ENCODE peak calls at places on chromosomes 12 and 14, in eight cellular contexts. One of them, this sample, is unnamed.

GRCh38 chr12:28536088-28536487 is 345.8 kb downstream of the CCDC91 start:
- DNase-seq in AG09319: peak; percentile 42
- DNase-seq in AG09309: peak; percentile 73
- DNase-seq in HFFc6: peak; percentile 66
- DNase-seq in HL-60: peak; percentile 22
- DNase-seq in endothelial cell of umbilical vein: no peak
- DNase-seq in cardiac muscle cell: no peak
- DNase-seq in tibial nerve: no peak
- DNase-seq in this sample: no peak

GRCh38 chr12:62631531-62632520 is 165.2 kb downstream of the MON2 start:
- DNase-seq in AG09319: peak; percentile 66
- DNase-seq in AG09309: peak; percentile 79
- DNase-seq in HFFc6: peak; percentile 83
- DNase-seq in HL-60: no peak
- DNase-seq in endothelial cell of umbilical vein: peak; percentile 68
- DNase-seq in cardiac muscle cell: peak; percentile 47
- DNase-seq in tibial nerve: peak; percentile 45
- DNase-seq in this sample: no peak

GRCh38 chr12:66119870-66120241 is 10.7 kb downstream of the LLPH start:
- DNase-seq in AG09319: no peak
- DNase-seq in AG09309: no peak
- DNase-seq in HFFc6: no peak
- DNase-seq in HL-60: no peak
- DNase-seq in endothelial cell of umbilical vein: no peak
- DNase-seq in cardiac muscle cell: no peak
- DNase-seq in tibial nerve: no peak
- DNase-seq in this sample: no peak

GRCh38 chr12:94079965-94080683 is 68.3 kb upstream of the PLXNC1 start:
- DNase-seq in AG09319: no peak
- DNase-seq in AG09309: no peak
- DNase-seq in HFFc6: no peak
- DNase-seq in HL-60: no peak
- DNase-seq in endothelial cell of umbilical vein: no peak
- DNase-seq in cardiac muscle cell: no peak
- DNase-seq in tibial nerve: no peak
- DNase-seq in this sample: no peak

GRCh38 chr12:117032593-117033381 is 66.4 kb downstream of the TESC start:
- DNase-seq in AG09319: no peak
- DNase-seq in AG09309: no peak
- DNase-seq in HFFc6: no peak
- DNase-seq in HL-60: no peak
- DNase-seq in endothelial cell of umbilical vein: peak; percentile 14
- DNase-seq in cardiac muscle cell: no peak
- DNase-seq in tibial nerve: no peak
- DNase-seq in this sample: no peak

GRCh38 chr14:101814869-101815268 is 53.4 kb downstream of the PPP2R5C start:
- DNase-seq in AG09319: no peak
- DNase-seq in AG09309: no peak
- DNase-seq in HFFc6: no peak
- DNase-seq in HL-60: no peak
- DNase-seq in endothelial cell of umbilical vein: no peak
- DNase-seq in cardiac muscle cell: no peak
- DNase-seq in tibial nerve: no peak
- DNase-seq in this sample: no peak

GRCh38 chr14:81350344-81351096 is 49.6 kb downstream of the STON2 start:
- DNase-seq in AG09319: no peak
- DNase-seq in AG09309: no peak
- DNase-seq in HFFc6: no peak
- DNase-seq in HL-60: no peak
- DNase-seq in endothelial cell of umbilical vein: no peak
- DNase-seq in cardiac muscle cell: no peak
- DNase-seq in tibial nerve: no peak
- DNase-seq in this sample: no peak

GRCh38 chr12:65615091-65615490 is 209.2 kb upstream of the HMGA2 start:
- DNase-seq in AG09319: peak; percentile 75
- DNase-seq in AG09309: peak; percentile 88
- DNase-seq in HFFc6: peak; percentile 79
- DNase-seq in HL-60: no peak
- DNase-seq in endothelial cell of umbilical vein: no peak
- DNase-seq in cardiac muscle cell: no peak
- DNase-seq in tibial nerve: no peak
- DNase-seq in this sample: no peak

GRCh38 chr14:43665570-43666267 is 841.4 kb downstream of the FSCB start:
- DNase-seq in AG09319: no peak
- DNase-seq in AG09309: no peak
- DNase-seq in HFFc6: no peak
- DNase-seq in HL-60: no peak
- DNase-seq in endothelial cell of umbilical vein: no peak
- DNase-seq in cardiac muscle cell: no peak
- DNase-seq in tibial nerve: no peak
- DNase-seq in this sample: no peak

GRCh38 chr14:50531595-50532501 is 521 bp downstream of the MAP4K5 start:
- DNase-seq in AG09319: no peak
- DNase-seq in AG09309: no peak
- DNase-seq in HFFc6: no peak
- DNase-seq in HL-60: no peak
- DNase-seq in endothelial cell of umbilical vein: peak; percentile 57
- DNase-seq in cardiac muscle cell: peak; percentile 77
- DNase-seq in tibial nerve: peak; percentile 19
- DNase-seq in this sample: peak; percentile 47

GRCh38 chr12:129903092-129903945 is 506 bp downstream of the TMEM132D start:
- DNase-seq in AG09319: no peak
- DNase-seq in AG09309: no peak
- DNase-seq in HFFc6: no peak
- DNase-seq in HL-60: no peak
- DNase-seq in endothelial cell of umbilical vein: no peak
- DNase-seq in cardiac muscle cell: no peak
- DNase-seq in tibial nerve: no peak
- DNase-seq in this sample: no peak

GRCh38 chr12:39103552-39104165 is 198.3 kb upstream of the CPNE8 start:
- DNase-seq in AG09319: peak; percentile 19
- DNase-seq in AG09309: peak; percentile 11
- DNase-seq in HFFc6: peak; percentile 33
- DNase-seq in HL-60: peak; percentile 21
- DNase-seq in endothelial cell of umbilical vein: peak; percentile 53
- DNase-seq in cardiac muscle cell: peak; percentile 82
- DNase-seq in tibial nerve: no peak
- DNase-seq in this sample: no peak

GRCh38 chr12:77108707-77109106 is 43.3 kb upstream of the E2F7 start:
- DNase-seq in AG09319: no peak
- DNase-seq in AG09309: no peak
- DNase-seq in HFFc6: no peak
- DNase-seq in HL-60: no peak
- DNase-seq in endothelial cell of umbilical vein: no peak
- DNase-seq in cardiac muscle cell: no peak
- DNase-seq in tibial nerve: no peak
- DNase-seq in this sample: no peak

GRCh38 chr12:53736602-53737493 is 9.6 kb upstream of the CALCOCO1 start:
- DNase-seq in AG09319: no peak
- DNase-seq in AG09309: no peak
- DNase-seq in HFFc6: no peak
- DNase-seq in HL-60: no peak
- DNase-seq in endothelial cell of umbilical vein: no peak
- DNase-seq in cardiac muscle cell: no peak
- DNase-seq in tibial nerve: no peak
- DNase-seq in this sample: no peak

GRCh38 chr14:85601246-85601645 is 71.3 kb downstream of the FLRT2 start:
- DNase-seq in AG09319: no peak
- DNase-seq in AG09309: no peak
- DNase-seq in HFFc6: no peak
- DNase-seq in HL-60: no peak
- DNase-seq in endothelial cell of umbilical vein: no peak
- DNase-seq in cardiac muscle cell: no peak
- DNase-seq in tibial nerve: no peak
- DNase-seq in this sample: no peak

GRCh38 chr14:104802120-104802912 is 1.4 kb downstream of the ZBTB42 start:
- DNase-seq in AG09319: no peak
- DNase-seq in AG09309: no peak
- DNase-seq in HFFc6: no peak
- DNase-seq in HL-60: no peak
- DNase-seq in endothelial cell of umbilical vein: no peak
- DNase-seq in cardiac muscle cell: no peak
- DNase-seq in tibial nerve: no peak
- DNase-seq in this sample: no peak

GRCh38 chr12:106841471-106842302 is 67.2 kb downstream of the RIC8B start:
- DNase-seq in AG09319: no peak
- DNase-seq in AG09309: peak; percentile 8
- DNase-seq in HFFc6: peak; percentile 48
- DNase-seq in HL-60: no peak
- DNase-seq in endothelial cell of umbilical vein: peak; percentile 75
- DNase-seq in cardiac muscle cell: peak; percentile 72
- DNase-seq in tibial nerve: no peak
- DNase-seq in this sample: no peak

GRCh38 chr12:122830517-122831214 is 4.6 kb upstream of the HIP1R start:
- DNase-seq in AG09319: no peak
- DNase-seq in AG09309: peak; percentile 46
- DNase-seq in HFFc6: peak; percentile 79
- DNase-seq in HL-60: peak; percentile 27
- DNase-seq in endothelial cell of umbilical vein: no peak
- DNase-seq in cardiac muscle cell: no peak
- DNase-seq in tibial nerve: no peak
- DNase-seq in this sample: no peak

GRCh38 chr12:96327346-96327745 is 72.9 kb downstream of the CDK17 start:
- DNase-seq in AG09319: no peak
- DNase-seq in AG09309: no peak
- DNase-seq in HFFc6: no peak
- DNase-seq in HL-60: no peak
- DNase-seq in endothelial cell of umbilical vein: no peak
- DNase-seq in cardiac muscle cell: no peak
- DNase-seq in tibial nerve: no peak
- DNase-seq in this sample: no peak

GRCh38 chr12:109777544-109777943 is 55.7 kb downstream of the TRPV4 start:
- DNase-seq in AG09319: no peak
- DNase-seq in AG09309: no peak
- DNase-seq in HFFc6: peak; percentile 17
- DNase-seq in HL-60: no peak
- DNase-seq in endothelial cell of umbilical vein: peak; percentile 14
- DNase-seq in cardiac muscle cell: peak; percentile 43
- DNase-seq in tibial nerve: no peak
- DNase-seq in this sample: no peak

GRCh38 chr12:11856971-11857370 is 207.5 kb downstream of the ETV6 start:
- DNase-seq in AG09319: no peak
- DNase-seq in AG09309: no peak
- DNase-seq in HFFc6: no peak
- DNase-seq in HL-60: peak; percentile 95
- DNase-seq in endothelial cell of umbilical vein: no peak
- DNase-seq in cardiac muscle cell: no peak
- DNase-seq in tibial nerve: no peak
- DNase-seq in this sample: peak; percentile 74

GRCh38 chr12:88127099-88127498 is 14.8 kb downstream of the CEP290 start:
- DNase-seq in AG09319: no peak
- DNase-seq in AG09309: no peak
- DNase-seq in HFFc6: no peak
- DNase-seq in HL-60: no peak
- DNase-seq in endothelial cell of umbilical vein: no peak
- DNase-seq in cardiac muscle cell: no peak
- DNase-seq in tibial nerve: no peak
- DNase-seq in this sample: no peak

GRCh38 chr12:3680919-3681594 is 71.9 kb downstream of the CRACR2A start:
- DNase-seq in AG09319: no peak
- DNase-seq in AG09309: no peak
- DNase-seq in HFFc6: no peak
- DNase-seq in HL-60: no peak
- DNase-seq in endothelial cell of umbilical vein: peak; percentile 61
- DNase-seq in cardiac muscle cell: peak; percentile 59
- DNase-seq in tibial nerve: no peak
- DNase-seq in this sample: no peak
- TF ChIP-seq CTCF in AG09319: no peak
- TF ChIP-seq CTCF in AG09309: peak; percentile 15
- TF ChIP-seq CTCF in HFFc6: no peak
- TF ChIP-seq CTCF in HL-60: no peak
- TF ChIP-seq CTCF in endothelial cell of umbilical vein: no peak
- TF ChIP-seq CTCF in cardiac muscle cell: peak; percentile 31
- TF ChIP-seq CTCF in tibial nerve: no peak
- TF ChIP-seq CTCF in this sample: no peak

GRCh38 chr12:120750806-120751205 is 25.2 kb downstream of the ACADS start:
- DNase-seq in AG09319: no peak
- DNase-seq in AG09309: no peak
- DNase-seq in HFFc6: no peak
- DNase-seq in HL-60: no peak
- DNase-seq in endothelial cell of umbilical vein: no peak
- DNase-seq in cardiac muscle cell: no peak
- DNase-seq in tibial nerve: no peak
- DNase-seq in this sample: no peak
- TF ChIP-seq CTCF in AG09319: no peak
- TF ChIP-seq CTCF in AG09309: no peak
- TF ChIP-seq CTCF in HFFc6: no peak
- TF ChIP-seq CTCF in HL-60: no peak
- TF ChIP-seq CTCF in endothelial cell of umbilical vein: no peak
- TF ChIP-seq CTCF in cardiac muscle cell: no peak
- TF ChIP-seq CTCF in tibial nerve: no peak
- TF ChIP-seq CTCF in this sample: no peak

GRCh38 chr12:81208193-81208946 is 130.5 kb downstream of the ACSS3 start:
- DNase-seq in AG09319: no peak
- DNase-seq in AG09309: no peak
- DNase-seq in HFFc6: no peak
- DNase-seq in HL-60: no peak
- DNase-seq in endothelial cell of umbilical vein: peak; percentile 87
- DNase-seq in cardiac muscle cell: no peak
- DNase-seq in tibial nerve: no peak
- DNase-seq in this sample: no peak
- TF ChIP-seq CTCF in AG09319: no peak
- TF ChIP-seq CTCF in AG09309: no peak
- TF ChIP-seq CTCF in HFFc6: no peak
- TF ChIP-seq CTCF in HL-60: no peak
- TF ChIP-seq CTCF in endothelial cell of umbilical vein: no peak
- TF ChIP-seq CTCF in cardiac muscle cell: no peak
- TF ChIP-seq CTCF in tibial nerve: no peak
- TF ChIP-seq CTCF in this sample: no peak

DNA sequence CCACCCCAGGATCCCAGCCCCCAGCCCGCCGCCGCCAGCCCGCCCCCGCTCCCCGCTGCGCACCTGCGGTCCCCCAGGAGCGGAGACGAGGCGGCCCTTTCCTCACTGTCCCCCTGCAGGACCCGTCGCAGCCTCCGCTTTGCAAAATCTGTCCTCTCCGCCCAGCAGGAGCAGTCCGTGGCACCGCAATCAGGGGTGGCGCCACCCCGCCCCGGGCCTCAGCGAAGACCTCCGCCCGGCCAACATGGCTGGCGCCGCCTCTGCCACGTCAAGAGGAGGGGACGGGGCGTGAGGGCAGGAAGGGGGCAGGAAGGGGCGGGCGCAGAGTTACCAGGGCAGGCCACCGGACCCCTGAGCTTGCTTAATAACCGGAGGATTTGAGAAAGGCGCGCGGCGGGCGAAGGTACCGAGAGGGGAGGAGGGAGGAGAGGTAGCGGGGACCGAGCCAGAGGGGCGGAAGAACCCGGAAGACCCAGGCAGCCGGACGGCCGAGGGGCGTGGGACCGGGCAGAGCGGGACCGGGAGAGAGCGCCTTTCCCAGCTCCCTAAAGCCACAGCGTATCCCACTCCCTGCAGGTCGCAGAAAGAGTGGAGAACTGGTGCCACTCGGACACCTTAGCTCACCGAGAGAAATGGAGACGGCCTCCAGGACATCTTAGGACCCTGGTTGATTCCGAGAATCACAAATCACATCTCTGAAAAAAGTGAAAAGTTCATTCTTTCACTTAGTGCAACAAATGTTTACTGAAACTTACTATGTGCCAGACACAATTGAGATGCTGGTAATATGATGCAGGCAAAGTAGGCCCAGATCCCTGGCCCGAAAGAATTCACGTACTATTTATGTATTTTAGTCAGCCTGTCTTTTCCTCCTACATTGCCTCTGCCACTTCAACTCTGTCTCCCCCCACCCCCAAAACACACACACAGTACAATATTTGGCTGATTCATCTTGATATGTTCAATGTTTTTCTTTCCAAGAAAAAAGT is at the start of gene SEC23A:
- DNase-seq in AG09319: peak; percentile 75
- DNase-seq in AG09309: no peak
- DNase-seq in HFFc6: peak; percentile 73
- DNase-seq in HL-60: peak; percentile 65
- DNase-seq in endothelial cell of umbilical vein: peak; percentile 91
- DNase-seq in cardiac muscle cell: peak; percentile 95
- DNase-seq in tibial nerve: peak; percentile 85
- DNase-seq in this sample: peak; percentile 87
- TF ChIP-seq CTCF in AG09319: no peak
- TF ChIP-seq CTCF in AG09309: no peak
- TF ChIP-seq CTCF in HFFc6: peak; percentile 26
- TF ChIP-seq CTCF in HL-60: no peak
- TF ChIP-seq CTCF in endothelial cell of umbilical vein: no peak
- TF ChIP-seq CTCF in cardiac muscle cell: no peak
- TF ChIP-seq CTCF in tibial nerve: no peak
- TF ChIP-seq CTCF in this sample: no peak